ENCODE peak calls at places on chromosomes 16 and 17, in six cellular contexts. One of them, this sample, is unnamed.

GRCh38 chr17:18094409-18094807 is 6.7 kb downstream of the DRG2 start:
- DNase-seq in activated CD4-positive, alpha-beta T cell treated with anti-CD3 and anti-CD28 coated beads for 48 hours: no peak
- DNase-seq in epithelial cell of proximal tubule: no peak
- DNase-seq in A549: no peak
- DNase-seq in amygdala: no peak
- DNase-seq in frontal cortex: no peak
- DNase-seq in this sample: no peak

GRCh38 chr16:24729243-24729966 is at the start of gene TNRC6A:
- DNase-seq in activated CD4-positive, alpha-beta T cell treated with anti-CD3 and anti-CD28 coated beads for 48 hours: peak
- DNase-seq in epithelial cell of proximal tubule: no peak
- DNase-seq in A549: peak
- DNase-seq in amygdala: peak
- DNase-seq in frontal cortex: peak
- DNase-seq in this sample: peak

GRCh38 chr17:64920026-64920418 is 744 bp upstream of the LRRC37A3 start:
- DNase-seq in activated CD4-positive, alpha-beta T cell treated with anti-CD3 and anti-CD28 coated beads for 48 hours: no peak
- DNase-seq in epithelial cell of proximal tubule: no peak
- DNase-seq in A549: no peak
- DNase-seq in amygdala: no peak
- DNase-seq in frontal cortex: no peak
- DNase-seq in this sample: no peak

GRCh38 chr17:77974396-77974795 is 15.9 kb downstream of the TNRC6C start:
- DNase-seq in activated CD4-positive, alpha-beta T cell treated with anti-CD3 and anti-CD28 coated beads for 48 hours: no peak
- DNase-seq in epithelial cell of proximal tubule: no peak
- DNase-seq in A549: no peak
- DNase-seq in amygdala: no peak
- DNase-seq in frontal cortex: no peak
- DNase-seq in this sample: no peak

GRCh38 chr17:12242390-12242954 is 221.8 kb downstream of the MAP2K4 start:
- DNase-seq in activated CD4-positive, alpha-beta T cell treated with anti-CD3 and anti-CD28 coated beads for 48 hours: no peak
- DNase-seq in epithelial cell of proximal tubule: no peak
- DNase-seq in A549: no peak
- DNase-seq in amygdala: no peak
- DNase-seq in frontal cortex: no peak
- DNase-seq in this sample: no peak

GRCh38 chr16:13421726-13422125 is 498.2 kb upstream of the ERCC4 start:
- DNase-seq in activated CD4-positive, alpha-beta T cell treated with anti-CD3 and anti-CD28 coated beads for 48 hours: no peak
- DNase-seq in epithelial cell of proximal tubule: no peak
- DNase-seq in A549: no peak
- DNase-seq in amygdala: no peak
- DNase-seq in frontal cortex: no peak
- DNase-seq in this sample: no peak

GRCh38 chr17:8991514-8992285 is 26.2 kb upstream of the PIK3R5 start:
- DNase-seq in activated CD4-positive, alpha-beta T cell treated with anti-CD3 and anti-CD28 coated beads for 48 hours: peak
- DNase-seq in epithelial cell of proximal tubule: peak
- DNase-seq in A549: peak
- DNase-seq in amygdala: peak
- DNase-seq in frontal cortex: peak
- DNase-seq in this sample: peak

GRCh38 chr16:75616541-75617010 is 6.5 kb downstream of the ADAT1 start:
- DNase-seq in activated CD4-positive, alpha-beta T cell treated with anti-CD3 and anti-CD28 coated beads for 48 hours: no peak
- DNase-seq in epithelial cell of proximal tubule: no peak
- DNase-seq in A549: no peak
- DNase-seq in amygdala: no peak
- DNase-seq in frontal cortex: no peak
- DNase-seq in this sample: no peak

GRCh38 chr17:41505836-41506767 is 690 bp upstream of the KRT13 start:
- DNase-seq in activated CD4-positive, alpha-beta T cell treated with anti-CD3 and anti-CD28 coated beads for 48 hours: no peak
- DNase-seq in epithelial cell of proximal tubule: no peak
- DNase-seq in A549: no peak
- DNase-seq in amygdala: no peak
- DNase-seq in frontal cortex: no peak
- DNase-seq in this sample: no peak